ENCODE peak calls at places on chromosomes 11 and 22, in five cellular contexts. One of them, this sample, is unnamed.

GRCh38 chr11:33735426-33736147 is 636 bp downstream of the CD59 start:
- DNase-seq in NCI-H2081: no peak
- DNase-seq in fibroblast of the aortic adventitia: no peak
- DNase-seq in memory B cell: peak
- DNase-seq in lower lobe of right lung: peak
- DNase-seq in this sample: peak

GRCh38 chr11:112321521-112322172 is 61.0 kb upstream of the PLET1 start:
- DNase-seq in lower lobe of right lung: peak
- DNase-seq in fibroblast of the aortic adventitia: peak
- DNase-seq in memory B cell: no peak
- DNase-seq in NCI-H2081: peak
- DNase-seq in this sample: no peak

GRCh38 chr11:73314121-73314948 is 6.3 kb downstream of the ARHGEF17 start:
- DNase-seq in NCI-H2081: no peak
- DNase-seq in lower lobe of right lung: peak
- DNase-seq in fibroblast of the aortic adventitia: no peak
- DNase-seq in memory B cell: no peak
- DNase-seq in this sample: no peak

GRCh38 chr22:47795477-47796127 is 1033.2 kb downstream of the TBC1D22A start:
- DNase-seq in fibroblast of the aortic adventitia: no peak
- DNase-seq in NCI-H2081: no peak
- DNase-seq in memory B cell: no peak
- DNase-seq in lower lobe of right lung: no peak
- DNase-seq in this sample: peak

GRCh38 chr11:130932086-130932712 is 15.9 kb upstream of the SNX19 start:
- DNase-seq in memory B cell: no peak
- DNase-seq in lower lobe of right lung: no peak
- DNase-seq in NCI-H2081: no peak
- DNase-seq in fibroblast of the aortic adventitia: no peak
- DNase-seq in this sample: no peak

GRCh38 chr11:120547871-120548681 is 36.5 kb downstream of the GRIK4 start:
- DNase-seq in memory B cell: no peak
- DNase-seq in lower lobe of right lung: peak
- DNase-seq in NCI-H2081: peak
- DNase-seq in fibroblast of the aortic adventitia: peak
- DNase-seq in this sample: peak

GRCh38 chr11:59770324-59770723 is 15.1 kb downstream of the STX3 start:
- DNase-seq in fibroblast of the aortic adventitia: no peak
- DNase-seq in lower lobe of right lung: no peak
- DNase-seq in NCI-H2081: no peak
- DNase-seq in memory B cell: no peak
- DNase-seq in this sample: no peak

GRCh38 chr11:65184146-65184545 is 2.4 kb downstream of the CAPN1 start:
- DNase-seq in lower lobe of right lung: no peak
- DNase-seq in memory B cell: no peak
- DNase-seq in NCI-H2081: no peak
- DNase-seq in fibroblast of the aortic adventitia: no peak
- DNase-seq in this sample: no peak

GRCh38 chr11:74443071-74443864 is 24.1 kb downstream of the KCNE3 start:
- DNase-seq in memory B cell: no peak
- DNase-seq in lower lobe of right lung: no peak
- DNase-seq in fibroblast of the aortic adventitia: peak
- DNase-seq in NCI-H2081: peak
- DNase-seq in this sample: no peak

GRCh38 chr11:35277827-35278226 is 138.9 kb downstream of the CD44 start:
- DNase-seq in memory B cell: no peak
- DNase-seq in lower lobe of right lung: no peak
- DNase-seq in fibroblast of the aortic adventitia: no peak
- DNase-seq in NCI-H2081: no peak
- DNase-seq in this sample: no peak

GRCh38 chr22:47623740-47624103 is 861.3 kb downstream of the TBC1D22A start:
- DNase-seq in memory B cell: no peak
- DNase-seq in fibroblast of the aortic adventitia: no peak
- DNase-seq in NCI-H2081: no peak
- DNase-seq in lower lobe of right lung: no peak
- DNase-seq in this sample: no peak

GRCh38 chr11:9057032-9057431 is 34.4 kb downstream of the SCUBE2 start:
- DNase-seq in fibroblast of the aortic adventitia: peak
- DNase-seq in NCI-H2081: peak
- DNase-seq in lower lobe of right lung: no peak
- DNase-seq in memory B cell: no peak
- DNase-seq in this sample: no peak

GRCh38 chr11:113387605-113388211 is at the start of gene ANKK1:
- DNase-seq in fibroblast of the aortic adventitia: no peak
- DNase-seq in lower lobe of right lung: no peak
- DNase-seq in memory B cell: no peak
- DNase-seq in NCI-H2081: no peak
- DNase-seq in this sample: no peak

GRCh38 chr22:41996826-41997225 is 1.8 kb upstream of the WBP2NL start:
- DNase-seq in fibroblast of the aortic adventitia: no peak
- DNase-seq in lower lobe of right lung: no peak
- DNase-seq in memory B cell: no peak
- DNase-seq in NCI-H2081: no peak
- DNase-seq in this sample: peak

GRCh38 chr11:116693206-116694016 is 79.4 kb downstream of the BUD13 start:
- DNase-seq in lower lobe of right lung: no peak
- DNase-seq in NCI-H2081: no peak
- DNase-seq in memory B cell: no peak
- DNase-seq in fibroblast of the aortic adventitia: peak
- DNase-seq in this sample: peak

GRCh38 chr11:93521086-93521485 is 22.1 kb downstream of the SMCO4 start:
- DNase-seq in NCI-H2081: peak
- DNase-seq in fibroblast of the aortic adventitia: no peak
- DNase-seq in memory B cell: no peak
- DNase-seq in lower lobe of right lung: no peak
- DNase-seq in this sample: no peak

GRCh38 chr11:2898366-2899079 is 12.9 kb upstream of the CDKN1C start:
- DNase-seq in memory B cell: no peak
- DNase-seq in lower lobe of right lung: peak
- DNase-seq in NCI-H2081: no peak
- DNase-seq in fibroblast of the aortic adventitia: peak
- DNase-seq in this sample: peak

GRCh38 chr11:26572770-26573402 is 823 bp upstream of the MUC15 start:
- DNase-seq in fibroblast of the aortic adventitia: no peak
- DNase-seq in NCI-H2081: no peak
- DNase-seq in memory B cell: no peak
- DNase-seq in lower lobe of right lung: peak
- DNase-seq in this sample: no peak

GRCh38 chr11:94838027-94838610 is 70.0 kb downstream of the AMOTL1 start:
- DNase-seq in lower lobe of right lung: no peak
- DNase-seq in memory B cell: no peak
- DNase-seq in NCI-H2081: peak
- DNase-seq in fibroblast of the aortic adventitia: no peak
- DNase-seq in this sample: no peak

GRCh38 chr22:35850831-35851230 is 133.2 kb downstream of the APOL5 start:
- DNase-seq in lower lobe of right lung: no peak
- DNase-seq in fibroblast of the aortic adventitia: no peak
- DNase-seq in NCI-H2081: no peak
- DNase-seq in memory B cell: no peak
- DNase-seq in this sample: no peak

GRCh38 chr11:61961570-61962212 is 5.7 kb downstream of the FTH1 start:
- DNase-seq in fibroblast of the aortic adventitia: peak
- DNase-seq in lower lobe of right lung: no peak
- DNase-seq in memory B cell: no peak
- DNase-seq in NCI-H2081: no peak
- DNase-seq in this sample: peak

GRCh38 chr11:80898910-80899309 is 1458.1 kb upstream of the TENM4 start:
- DNase-seq in memory B cell: no peak
- DNase-seq in fibroblast of the aortic adventitia: no peak
- DNase-seq in NCI-H2081: no peak
- DNase-seq in lower lobe of right lung: no peak
- DNase-seq in this sample: no peak

GRCh38 chr22:28019881-28020861 is 101.1 kb upstream of the PITPNB start:
- DNase-seq in NCI-H2081: peak
- DNase-seq in memory B cell: peak
- DNase-seq in lower lobe of right lung: peak
- DNase-seq in fibroblast of the aortic adventitia: peak
- DNase-seq in this sample: peak

GRCh38 chr11:71358122-71358728 is 90.0 kb downstream of the DHCR7 start:
- DNase-seq in fibroblast of the aortic adventitia: no peak
- DNase-seq in memory B cell: no peak
- DNase-seq in NCI-H2081: no peak
- DNase-seq in lower lobe of right lung: no peak
- DNase-seq in this sample: no peak

GRCh38 chr11:31874631-31875191 is 63.6 kb upstream of the PAX6 start:
- DNase-seq in lower lobe of right lung: no peak
- DNase-seq in fibroblast of the aortic adventitia: no peak
- DNase-seq in NCI-H2081: peak
- DNase-seq in memory B cell: no peak
- DNase-seq in this sample: no peak

GRCh38 chr22:17970205-17970708 is 54.1 kb downstream of the MICAL3 start:
- DNase-seq in lower lobe of right lung: no peak
- DNase-seq in fibroblast of the aortic adventitia: no peak
- DNase-seq in NCI-H2081: no peak
- DNase-seq in memory B cell: no peak
- DNase-seq in this sample: no peak

GRCh38 chr11:44248109-44248508 is 61.8 kb downstream of the ALX4 start:
- DNase-seq in lower lobe of right lung: no peak
- DNase-seq in NCI-H2081: no peak
- DNase-seq in memory B cell: no peak
- DNase-seq in fibroblast of the aortic adventitia: peak
- DNase-seq in this sample: no peak

GRCh38 chr11:92251980-92252379 is 27.4 kb downstream of the FAT3 start:
- DNase-seq in memory B cell: no peak
- DNase-seq in lower lobe of right lung: no peak
- DNase-seq in fibroblast of the aortic adventitia: peak
- DNase-seq in NCI-H2081: no peak
- DNase-seq in this sample: no peak

GRCh38 chr11:134781335-134781970 is 369.4 kb upstream of the B3GAT1 start:
- DNase-seq in lower lobe of right lung: no peak
- DNase-seq in NCI-H2081: no peak
- DNase-seq in fibroblast of the aortic adventitia: no peak
- DNase-seq in memory B cell: no peak
- DNase-seq in this sample: no peak

GRCh38 chr11:118224512-118225180 is at the start of gene JAML:
- DNase-seq in fibroblast of the aortic adventitia: no peak
- DNase-seq in memory B cell: no peak
- DNase-seq in NCI-H2081: no peak
- DNase-seq in lower lobe of right lung: no peak
- DNase-seq in this sample: no peak

GRCh38 chr11:124928942-124929663 is 6.7 kb downstream of the HEPACAM start:
- DNase-seq in fibroblast of the aortic adventitia: no peak
- DNase-seq in lower lobe of right lung: no peak
- DNase-seq in memory B cell: no peak
- DNase-seq in NCI-H2081: no peak
- DNase-seq in this sample: no peak

GRCh38 chr11:4484310-4484709 is 1.9 kb downstream of the OR52K1 start:
- DNase-seq in NCI-H2081: no peak
- DNase-seq in fibroblast of the aortic adventitia: no peak
- DNase-seq in lower lobe of right lung: no peak
- DNase-seq in memory B cell: no peak
- DNase-seq in this sample: no peak

GRCh38 chr22:20488946-20489345 is 6.6 kb downstream of the KLHL22 start:
- DNase-seq in memory B cell: no peak
- DNase-seq in lower lobe of right lung: no peak
- DNase-seq in fibroblast of the aortic adventitia: no peak
- DNase-seq in NCI-H2081: no peak
- DNase-seq in this sample: no peak

GRCh38 chr11:111334495-111335123 is 36.3 kb downstream of the POU2AF3 start:
- DNase-seq in NCI-H2081: peak
- DNase-seq in lower lobe of right lung: no peak
- DNase-seq in memory B cell: no peak
- DNase-seq in fibroblast of the aortic adventitia: no peak
- DNase-seq in this sample: no peak

GRCh38 chr11:12746593-12747097 is 72.4 kb downstream of the TEAD1 start:
- DNase-seq in fibroblast of the aortic adventitia: peak
- DNase-seq in NCI-H2081: peak
- DNase-seq in memory B cell: no peak
- DNase-seq in lower lobe of right lung: peak
- DNase-seq in this sample: no peak

GRCh38 chr11:73446766-73447165 is 70.6 kb downstream of the RELT start:
- DNase-seq in memory B cell: no peak
- DNase-seq in NCI-H2081: no peak
- DNase-seq in lower lobe of right lung: no peak
- DNase-seq in fibroblast of the aortic adventitia: no peak
- DNase-seq in this sample: no peak

GRCh38 chr11:117535201-117535869 is 207.7 kb downstream of the CEP164 start:
- DNase-seq in fibroblast of the aortic adventitia: no peak
- DNase-seq in lower lobe of right lung: peak
- DNase-seq in NCI-H2081: no peak
- DNase-seq in memory B cell: no peak
- DNase-seq in this sample: peak

GRCh38 chr11:3853545-3853842 is 2.0 kb upstream of the STIM1 start:
- DNase-seq in lower lobe of right lung: no peak
- DNase-seq in NCI-H2081: no peak
- DNase-seq in fibroblast of the aortic adventitia: no peak
- DNase-seq in memory B cell: no peak
- DNase-seq in this sample: no peak

GRCh38 chr22:49674479-49674830 is 153.2 kb downstream of the BRD1 start:
- DNase-seq in fibroblast of the aortic adventitia: no peak
- DNase-seq in lower lobe of right lung: peak
- DNase-seq in NCI-H2081: no peak
- DNase-seq in memory B cell: no peak
- DNase-seq in this sample: no peak

GRCh38 chr11:14041040-14041439 is 78.5 kb downstream of the SPON1 start:
- DNase-seq in memory B cell: no peak
- DNase-seq in NCI-H2081: peak
- DNase-seq in lower lobe of right lung: no peak
- DNase-seq in fibroblast of the aortic adventitia: no peak
- DNase-seq in this sample: no peak

This sample was measured in posterior vena cava.